ENCODE peak calls at places on chromosomes 16 and 17, in ten cellular contexts. X is cardiac fibroblast, B is AG04450, W is aorta, O is AG09309, L is GM23248, Q is lung, K is Peyer's patch, G is tibial nerve, N is heart right ventricle. M is an unnamed sample.

GRCh38 chr17:44071772-44072171 is 1.2 kb downstream of the G6PC3 start:
- DNase-seq in X (peak), B (no peak), W (no peak), O (no peak), L (peak), Q (no peak), K (no peak), G (no peak), N (no peak), M (no peak)

GRCh38 chr17:48551206-48551597 is 6.3 kb upstream of the HOXB2 start:
- DNase-seq in X (no peak), B (no peak), W (no peak), O (no peak), L (no peak), Q (no peak), K (no peak), G (no peak), N (no peak), M (no peak)

GRCh38 chr17:78689029-78689428 is 93.0 kb downstream of the CYTH1 start:
- DNase-seq in X (no peak), B (no peak), W (no peak), O (no peak), L (no peak), Q (no peak), K (no peak), G (no peak), N (no peak), M (no peak)

GRCh38 chr17:65231662-65232335 is 94.6 kb downstream of the RGS9 start:
- DNase-seq in X (peak), B (peak), W (no peak), O (peak), L (peak), Q (peak), K (peak), G (peak), N (peak), M (peak)

GRCh38 chr17:55463600-55463999 is 42.0 kb upstream of the MMD start:
- DNase-seq in X (no peak), B (no peak), W (no peak), O (no peak), L (no peak), Q (no peak), K (no peak), G (no peak), N (no peak), M (no peak)

GRCh38 chr16:47925811-47926460 is 229.9 kb downstream of the ABCC12 start:
- DNase-seq in X (no peak), B (no peak), W (no peak), O (no peak), L (no peak), Q (no peak), K (no peak), G (no peak), N (no peak), M (no peak)

GRCh38 chr16:50884066-50884860 is 142.4 kb downstream of the CYLD start:
- DNase-seq in X (no peak), B (no peak), W (no peak), O (no peak), L (no peak), Q (peak), K (no peak), G (no peak), N (no peak), M (no peak)

GRCh38 chr17:75361344-75361743 is 44.1 kb downstream of the GRB2 start:
- DNase-seq in X (no peak), B (no peak), W (no peak), O (no peak), L (no peak), Q (no peak), K (no peak), G (no peak), N (no peak), M (no peak)

GRCh38 chr16:27470567-27471431 is 68.8 kb downstream of the IL21R start:
- DNase-seq in X (peak), B (peak), W (peak), O (no peak), L (peak), Q (no peak), K (peak), G (no peak), N (no peak), M (no peak)

GRCh38 chr16:4306439-4307214 is 9.2 kb upstream of the GLIS2 start:
- DNase-seq in X (no peak), B (no peak), W (no peak), O (no peak), L (no peak), Q (no peak), K (no peak), G (no peak), N (no peak), M (no peak)

GRCh38 chr16:85552980-85553435 is 60.1 kb upstream of the GSE1 start:
- DNase-seq in X (no peak), B (no peak), W (no peak), O (no peak), L (no peak), Q (no peak), K (no peak), G (no peak), N (no peak), M (no peak)

GRCh38 chr16:85555549-85556455 is 57.3 kb upstream of the GSE1 start:
- DNase-seq in X (peak), B (no peak), W (no peak), O (no peak), L (peak), Q (peak), K (peak), G (peak), N (peak), M (no peak)

GRCh38 chr16:85553436-85554113 is 59.5 kb upstream of the GSE1 start:
- DNase-seq in X (peak), B (no peak), W (peak), O (no peak), L (peak), Q (peak), K (peak), G (no peak), N (peak), M (no peak)

GRCh38 chr16:85554791-85555548 is 58.2 kb upstream of the GSE1 start:
- DNase-seq in X (peak), B (no peak), W (peak), O (no peak), L (peak), Q (peak), K (no peak), G (no peak), N (peak), M (no peak)

DNA sequence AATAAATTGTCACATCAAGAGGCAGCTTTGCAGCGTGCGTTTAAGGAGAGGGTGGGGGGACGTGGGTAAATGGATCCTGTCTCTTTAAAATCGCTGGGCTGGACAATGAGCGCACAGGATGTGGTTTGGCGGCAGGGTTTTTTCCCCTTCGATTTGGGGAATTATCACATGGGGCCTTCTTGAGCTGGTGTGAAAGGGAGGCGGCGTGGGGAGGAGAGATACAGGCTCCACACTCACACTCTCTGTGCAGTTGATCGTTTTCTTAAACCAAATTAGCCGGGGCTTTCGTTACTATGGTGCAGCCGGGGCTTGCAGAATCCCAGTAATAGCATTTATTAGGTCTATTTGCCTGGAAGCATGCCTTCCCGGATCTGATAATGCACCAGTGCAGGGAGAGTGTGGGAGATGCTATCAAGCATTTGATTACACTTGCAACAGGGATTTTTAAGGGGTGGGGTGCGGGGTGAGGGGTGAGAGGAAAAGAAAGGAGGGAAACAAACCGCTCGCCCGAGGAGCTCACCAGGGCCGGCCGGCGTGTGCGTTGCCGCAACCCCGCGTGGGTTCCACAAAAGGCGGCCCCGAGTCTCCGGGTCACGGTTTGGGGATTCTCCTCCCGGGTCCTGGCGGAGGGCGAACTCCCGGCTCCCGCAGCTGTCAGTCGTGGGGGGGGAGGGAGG is 58.9 kb upstream of the GSE1 start:
- DNase-seq in X (peak), B (no peak), W (no peak), O (no peak), L (peak), Q (peak), K (no peak), G (peak), N (peak), M (no peak)
- H3K4me3 ChIP-seq in X (peak), B (peak), W (peak), O (peak), L (peak), Q (peak), K (peak), G (peak), N (peak), M (peak)

DNA sequence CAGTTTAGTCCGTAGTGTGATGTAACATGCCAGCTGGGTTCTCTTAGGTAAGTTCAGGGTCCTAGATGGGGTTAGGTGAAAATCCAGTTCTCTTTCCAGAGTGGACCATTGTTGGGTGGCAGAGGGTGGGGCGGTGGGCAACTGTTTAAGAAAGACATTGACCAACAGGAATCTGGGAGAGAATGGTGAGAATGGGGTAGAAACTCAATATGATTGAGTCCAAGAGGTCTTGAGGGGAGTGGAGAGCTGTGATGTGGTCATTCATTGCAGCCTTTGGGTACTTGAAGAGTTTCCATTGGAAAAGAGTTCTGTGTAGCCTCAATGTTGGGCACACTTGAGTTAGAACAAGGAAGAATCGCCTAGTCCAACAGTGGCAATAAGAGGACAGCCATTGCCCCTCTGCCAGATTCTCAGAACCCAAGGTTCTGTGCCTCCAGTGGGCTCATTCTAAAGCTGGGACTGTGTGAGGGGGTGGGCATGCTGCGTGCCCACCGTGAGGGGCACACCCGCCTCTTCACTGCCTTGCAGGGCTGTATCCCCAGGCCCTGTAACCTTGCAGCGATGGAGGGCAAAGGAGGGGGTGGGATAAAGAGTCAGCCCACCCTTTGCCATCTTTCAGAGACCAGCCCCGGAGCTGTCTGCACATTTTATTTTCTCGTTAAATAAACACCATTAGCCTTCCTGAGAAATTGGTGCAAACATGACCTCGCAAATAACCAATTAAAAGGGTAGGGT is 208.1 kb downstream of the CCDC182 start:
- DNase-seq in X (no peak), B (no peak), W (no peak), O (no peak), L (no peak), Q (no peak), K (no peak), G (no peak), N (no peak), M (no peak)
- H3K4me3 ChIP-seq in X (no peak), B (no peak), W (no peak), O (no peak), L (no peak), Q (no peak), K (no peak), G (no peak), N (peak), M (no peak)

GRCh38 chr17:19433240-19433639 is 22.2 kb downstream of the RNF112 start:
- DNase-seq in X (no peak), B (no peak), W (no peak), O (no peak), L (no peak), Q (no peak), K (no peak), G (no peak), N (no peak), M (no peak)

GRCh38 chr17:19431691-19432090 is 20.7 kb downstream of the RNF112 start:
- DNase-seq in X (no peak), B (no peak), W (no peak), O (no peak), L (no peak), Q (no peak), K (no peak), G (no peak), N (no peak), M (no peak)

GRCh38 chr17:19433727-19434340 is 22.8 kb downstream of the RNF112 start:
- DNase-seq in X (no peak), B (no peak), W (no peak), O (no peak), L (no peak), Q (no peak), K (no peak), G (no peak), N (no peak), M (no peak)
- H3K4me3 ChIP-seq in X (no peak), B (no peak), W (no peak), O (no peak), L (no peak), Q (no peak), K (no peak), G (no peak), N (no peak), M (no peak)

GRCh38 chr17:58323420-58324408 is 4.9 kb downstream of the TSPOAP1 start:
- DNase-seq in X (no peak), B (no peak), W (peak), O (no peak), L (no peak), Q (no peak), K (no peak), G (no peak), N (no peak), M (no peak)
- H3K4me3 ChIP-seq in X (peak), B (peak), W (peak), O (no peak), L (peak), Q (peak), K (peak), G (peak), N (peak), M (peak)

DNA sequence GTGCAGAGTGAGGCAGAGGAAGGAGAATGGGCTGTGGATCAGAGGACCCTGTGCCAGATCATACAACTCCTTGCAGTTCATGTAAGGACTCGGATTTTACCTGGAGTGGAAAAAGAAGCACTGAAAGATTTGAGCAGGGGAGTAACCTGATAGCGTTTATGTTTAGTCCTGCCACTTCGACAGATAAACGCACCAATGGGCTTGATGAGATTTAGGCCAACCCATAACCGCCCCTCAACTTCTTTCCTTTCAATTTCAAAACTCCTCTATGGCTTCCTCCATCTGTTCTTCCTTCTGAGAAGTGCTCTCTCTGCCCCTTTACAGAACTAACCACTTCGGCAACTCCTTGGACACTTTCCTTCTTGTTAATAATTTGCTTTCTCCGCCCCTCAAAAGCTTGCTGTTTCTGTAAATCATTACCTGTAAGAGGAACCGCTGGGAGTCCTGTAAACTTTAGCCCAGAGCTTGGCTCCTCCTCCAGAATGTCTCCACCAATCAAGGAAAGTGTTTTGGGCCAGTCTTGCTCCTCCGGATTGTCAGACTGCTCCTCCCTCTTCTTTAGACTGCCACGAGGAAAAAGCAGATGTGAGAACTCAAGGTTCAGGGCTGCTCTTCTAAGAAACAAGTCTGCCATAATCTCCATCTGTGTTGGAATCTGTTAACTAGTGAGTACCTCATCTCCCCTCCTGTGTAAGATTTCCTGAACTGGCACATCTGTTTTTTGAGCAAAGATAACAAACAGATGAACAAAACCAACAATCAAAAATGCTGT is at the start of gene ACSM3:
- DNase-seq in X (peak), B (peak), W (no peak), O (peak), L (peak), Q (peak), K (peak), G (peak), N (peak), M (peak)
- H3K4me3 ChIP-seq in X (peak), B (peak), W (peak), O (peak), L (peak), Q (no peak), K (peak), G (peak), N (peak), M (peak)

DNA sequence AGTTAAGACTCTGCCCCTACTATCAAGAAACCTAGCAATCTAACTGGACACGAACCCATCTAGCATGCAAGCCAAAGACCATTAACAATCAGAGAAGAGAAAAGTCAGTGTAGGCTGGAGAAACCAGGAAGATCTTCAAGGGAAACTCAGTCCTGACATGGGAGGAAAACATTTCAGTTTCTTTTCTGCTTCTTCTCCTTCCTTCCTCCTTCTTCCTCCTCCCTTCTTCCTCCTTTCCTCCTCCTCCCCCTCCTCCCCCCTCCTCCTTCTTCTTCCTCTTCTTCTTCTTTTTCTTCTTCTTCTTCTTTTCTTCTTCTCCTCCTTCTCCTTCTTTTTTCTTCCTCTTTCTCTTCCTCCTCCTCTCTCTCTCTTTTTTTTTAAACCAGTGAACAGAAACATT is 29.6 kb upstream of the SHISA9 start:
- DNase-seq in X (no peak), B (no peak), W (no peak), O (no peak), L (no peak), Q (no peak), K (no peak), G (no peak), N (no peak), M (no peak)
- H3K4me3 ChIP-seq in X (no peak), B (no peak), W (no peak), O (no peak), L (no peak), Q (no peak), K (no peak), G (no peak), N (no peak), M (no peak)

GRCh38 chr16:72401079-72401361 is 229.1 kb upstream of the PMFBP1 start:
- DNase-seq in X (no peak), B (no peak), W (no peak), O (no peak), L (no peak), Q (no peak), K (no peak), G (no peak), N (no peak), M (no peak)
- H3K4me3 ChIP-seq in X (no peak), B (no peak), W (no peak), O (no peak), L (no peak), Q (no peak), K (no peak), G (no peak), N (no peak), M (no peak)

M was measured in skeletal muscle cell.